ENCODE peak calls at places on chromosomes 16 and 17, in five cellular contexts. K, U, O, J and P are unnamed samples.

GRCh38 chr17:78038748-78039288 is 80.3 kb downstream of the TNRC6C start:
- DNase-seq in K (no peak), U (no peak), O (no peak), J (no peak), P (no peak)

GRCh38 chr16:15952265-15952711 is 2.9 kb downstream of the ABCC1 start:
- DNase-seq in K (no peak), U (no peak), O (no peak), J (no peak), P (no peak)

GRCh38 chr17:56112086-56112485 is 41.2 kb upstream of the ANKFN1 start:
- DNase-seq in K (no peak), U (peak; percentile 38), O (no peak), J (no peak), P (no peak)

GRCh38 chr16:88676502-88677242 is 9.6 kb downstream of the SNAI3 start:
- DNase-seq in K (no peak), U (no peak), O (no peak), J (no peak), P (no peak)

GRCh38 chr16:88329726-88330700 is 52.7 kb upstream of the ZNF469 start:
- DNase-seq in K (no peak), U (no peak), O (no peak), J (no peak), P (no peak)

GRCh38 chr16:89711601-89712475 is 8.9 kb downstream of the VPS9D1 start:
- DNase-seq in K (peak; percentile 81), U (no peak), O (peak; percentile 75), J (peak; percentile 71), P (no peak)

GRCh38 chr16:31130899-31131298 is 4.6 kb downstream of the PRSS8 start:
- DNase-seq in K (no peak), U (no peak), O (no peak), J (peak; percentile 91), P (no peak)

GRCh38 chr17:73757324-73757942 is 113.2 kb upstream of the SDK2 start:
- DNase-seq in K (no peak), U (no peak), O (no peak), J (no peak), P (no peak)

GRCh38 chr17:50056217-50056960 is 479 bp downstream of the ITGA3 start:
- DNase-seq in K (peak; percentile 29), U (no peak), O (peak; percentile 70), J (peak; percentile 80), P (no peak)

GRCh38 chr17:63932008-63932561 is at the start of gene CD79B:
- DNase-seq in K (peak; percentile 70), U (no peak), O (no peak), J (no peak), P (peak; percentile 49)

GRCh38 chr17:17771498-17772201 is 65.1 kb downstream of the SREBF1 start:
- DNase-seq in K (no peak), U (no peak), O (no peak), J (no peak), P (no peak)

GRCh38 chr17:15238064-15238463 is 27.1 kb downstream of the PMP22 start:
- DNase-seq in K (no peak), U (no peak), O (no peak), J (no peak), P (no peak)

GRCh38 chr16:85983606-85984005 is 84.6 kb downstream of the IRF8 start:
- DNase-seq in K (no peak), U (no peak), O (no peak), J (peak; percentile 45), P (no peak)

GRCh38 chr17:60087882-60088669 is 9.4 kb upstream of the HEATR6 start:
- DNase-seq in K (no peak), U (no peak), O (peak; percentile 63), J (no peak), P (no peak)

GRCh38 chr17:58336456-58337094 is 8.0 kb upstream of the TSPOAP1 start:
- DNase-seq in K (peak; percentile 80), U (no peak), O (peak; percentile 49), J (peak; percentile 45), P (no peak)

GRCh38 chr16:50742521-50743150 is 750 bp downstream of the CYLD start:
- DNase-seq in K (peak; percentile 27), U (no peak), O (peak; percentile 31), J (peak; percentile 64), P (no peak)

GRCh38 chr17:78329263-78330059 is 30.4 kb downstream of the SOCS3 start:
- DNase-seq in K (no peak), U (no peak), O (peak; percentile 72), J (no peak), P (no peak)

GRCh38 chr16:81483064-81483969 is 38.7 kb downstream of the CMIP start:
- DNase-seq in K (no peak), U (no peak), O (no peak), J (no peak), P (no peak)

GRCh38 chr17:11932337-11932898 is 64.9 kb downstream of the ZNF18 start:
- DNase-seq in K (no peak), U (no peak), O (no peak), J (no peak), P (no peak)

GRCh38 chr16:62408760-62409159 is 372.5 kb upstream of the CDH8 start:
- DNase-seq in K (no peak), U (no peak), O (no peak), J (no peak), P (no peak)

GRCh38 chr16:81513204-81514040 is 68.8 kb downstream of the CMIP start:
- DNase-seq in K (no peak), U (no peak), O (peak; percentile 52), J (no peak), P (no peak)

GRCh38 chr17:18377437-18378204 is at the start of gene EVPLL:
- DNase-seq in K (peak; percentile 13), U (no peak), O (peak; percentile 25), J (peak; percentile 74), P (no peak)

GRCh38 chr16:68231384-68232136 is 4.4 kb downstream of the ESRP2 start:
- DNase-seq in K (no peak), U (no peak), O (no peak), J (no peak), P (no peak)

GRCh38 chr17:79478051-79478461 is 132.8 kb downstream of the RBFOX3 start:
- DNase-seq in K (no peak), U (no peak), O (no peak), J (no peak), P (no peak)

GRCh38 chr17:35224436-35224835 is 18.4 kb upstream of the SLFN5 start:
- DNase-seq in K (no peak), U (no peak), O (no peak), J (no peak), P (no peak)

GRCh38 chr16:54867302-54867832 is 63.3 kb upstream of the IRX5 start:
- DNase-seq in K (no peak), U (no peak), O (no peak), J (no peak), P (no peak)

GRCh38 chr16:1979271-1980025 is 1.8 kb downstream of the NOXO1 start:
- DNase-seq in K (no peak), U (no peak), O (peak; percentile 37), J (peak; percentile 96), P (no peak)

GRCh38 chr17:56595831-56596740 is 2.6 kb downstream of the NOG start:
- DNase-seq in K (no peak), U (no peak), O (no peak), J (no peak), P (no peak)

GRCh38 chr17:1377334-1377733 is 22.7 kb downstream of the YWHAE start:
- DNase-seq in K (no peak), U (no peak), O (no peak), J (no peak), P (no peak)

GRCh38 chr16:85479972-85480726 is 133.0 kb upstream of the GSE1 start:
- DNase-seq in K (no peak), U (no peak), O (no peak), J (peak; percentile 76), P (no peak)

GRCh38 chr16:27748868-27749546 is 199.1 kb downstream of the KATNIP start:
- DNase-seq in K (no peak), U (peak; percentile 56), O (peak; percentile 66), J (peak; percentile 73), P (no peak)

GRCh38 chr16:78684040-78684611 is 584.7 kb downstream of the WWOX start:
- DNase-seq in K (no peak), U (no peak), O (peak; percentile 97), J (no peak), P (no peak)

GRCh38 chr16:24070851-24071250 is 185.3 kb upstream of the CACNG3 start:
- DNase-seq in K (peak; percentile 43), U (no peak), O (peak; percentile 27), J (no peak), P (peak; percentile 24)

GRCh38 chr17:48025904-48026502 is 11.6 kb downstream of the COPZ2 start:
- DNase-seq in K (no peak), U (no peak), O (peak; percentile 28), J (no peak), P (no peak)

GRCh38 chr16:24286713-24287405 is 30.7 kb downstream of the CACNG3 start:
- DNase-seq in K (no peak), U (no peak), O (no peak), J (no peak), P (no peak)

GRCh38 chr17:82531431-82531881 is 11.9 kb downstream of the FOXK2 start:
- DNase-seq in K (no peak), U (no peak), O (peak; percentile 35), J (no peak), P (no peak)

GRCh38 chr17:73549841-73550430 is 94.3 kb downstream of the SDK2 start:
- DNase-seq in K (no peak), U (no peak), O (no peak), J (no peak), P (no peak)

GRCh38 chr17:49209061-49209571 is 1.3 kb downstream of the GNGT2 start:
- DNase-seq in K (peak; percentile 54), U (no peak), O (no peak), J (no peak), P (no peak)

GRCh38 chr16:79843631-79844043 is 243.1 kb upstream of the MAF start:
- DNase-seq in K (no peak), U (no peak), O (no peak), J (no peak), P (peak; percentile 4)

GRCh38 chr17:5789443-5789842 is 205.1 kb upstream of the NLRP1 start:
- DNase-seq in K (no peak), U (no peak), O (no peak), J (no peak), P (no peak)

GRCh38 chr16:12468552-12468951 is 335.1 kb downstream of the CPPED1 start:
- DNase-seq in K (no peak), U (no peak), O (no peak), J (no peak), P (no peak)
- TF ChIP-seq CTCF in K (no peak), U (no peak), O (no peak), J (no peak), P (peak; percentile 32)

GRCh38 chr17:46147167-46147749 is 46.0 kb downstream of the KANSL1 start:
- DNase-seq in K (no peak), U (no peak), O (no peak), J (no peak), P (no peak)
- H3K4me3 ChIP-seq in K (no peak overlapping the region), U (no peak overlapping the region), O (no peak overlapping the region), J (no peak overlapping the region), P (no peak overlapping the region)

GRCh38 chr16:14669776-14670175 is 24.3 kb downstream of the PLA2G10 start:
- DNase-seq in K (no peak), U (no peak), O (no peak), J (peak; percentile 84), P (no peak)
- TF ChIP-seq CTCF in K (no peak), U (no peak), O (no peak), J (no peak), P (no peak)

GRCh38 chr17:81102352-81102751 is 63.0 kb upstream of the PVALEF start:
- DNase-seq in K (no peak), U (no peak), O (no peak), J (no peak), P (no peak)
- H3K4me3 ChIP-seq in K (no peak overlapping the region), U (no peak overlapping the region), O (no peak overlapping the region), J (no peak overlapping the region), P (no peak overlapping the region)